ENCODE peak calls at places on chromosomes 13 and 19, in seven cellular contexts. R, A, G, L, X, W and H are unnamed samples.
A peak's percentile ranks its signal among the peaks of the same experiment; 100 is the strongest.

GRCh38 chr13:110869805-110870706 is 44.8 kb downstream of the ANKRD10 start:
- DNase-seq in A (no peak), W (peak; percentile 64), X (peak; percentile 46), R (peak; percentile 100), G (no peak), L (no peak), H (peak; percentile 100)

GRCh38 chr13:20851844-20852402 is 50.6 kb downstream of the XPO4 start:
- DNase-seq in G (no peak), A (no peak), R (peak; percentile 87), W (no peak), L (no peak), X (no peak), H (no peak)

GRCh38 chr13:42970824-42971669 is 21.0 kb downstream of the EPSTI1 start:
- DNase-seq in L (no peak), G (peak; percentile 65), A (peak; percentile 33), W (no peak), X (peak; percentile 71), R (peak; percentile 51), H (no peak)

GRCh38 chr19:1455002-1455335 is 5.0 kb downstream of the APC2 start:
- DNase-seq in W (no peak), X (no peak), A (no peak), G (no peak), R (no peak), L (no peak), H (no peak)

GRCh38 chr13:110421696-110422395 is 114.8 kb downstream of the COL4A2 start:
- DNase-seq in G (no peak), L (no peak), A (no peak), X (no peak), R (peak; percentile 78), W (no peak), H (peak; percentile 100)

GRCh38 chr19:40284501-40285352 is at the start of gene AKT2:
- DNase-seq in A (peak; percentile 73), L (peak; percentile 55), R (peak; percentile 49), X (peak; percentile 94), W (peak; percentile 71), G (peak; percentile 92), H (peak; percentile 26)

GRCh38 chr19:2867025-2867991 is at the start of gene ZNF556:
- DNase-seq in G (peak; percentile 72), R (no peak), L (no peak), W (no peak), A (no peak), X (no peak), H (peak; percentile 53)

GRCh38 chr13:90868321-90868920 is 479.1 kb upstream of the MIR17HG start:
- DNase-seq in L (no peak), G (peak; percentile 53), R (peak; percentile 55), A (no peak), W (no peak), X (peak; percentile 31), H (no peak)

GRCh38 chr19:6500837-6501739 is 1.0 kb downstream of the TUBB4A start:
- DNase-seq in G (no peak), A (no peak), W (no peak), X (no peak), R (no peak), L (no peak), H (no peak)

GRCh38 chr19:16078311-16078758 is 2.0 kb downstream of the TPM4 start:
- DNase-seq in X (peak; percentile 61), L (no peak), W (no peak), R (no peak), A (no peak), G (peak; percentile 54), H (peak; percentile 66)

GRCh38 chr19:55931936-55932386 is at the start of gene NLRP13:
- DNase-seq in L (no peak), G (no peak), W (no peak), X (no peak), R (no peak), A (no peak), H (no peak)

GRCh38 chr19:12885749-12886706 is 973 bp downstream of the KLF1 start:
- DNase-seq in L (no peak), X (peak; percentile 34), R (no peak), A (no peak), G (no peak), W (no peak), H (no peak)

GRCh38 chr19:54074851-54075250 is 6.3 kb downstream of the TARM1 start:
- DNase-seq in X (no peak), R (no peak), W (no peak), G (no peak), L (no peak), A (no peak), H (no peak)

GRCh38 chr13:20525144-20525600 is 485 bp downstream of the CRYL1 start:
- DNase-seq in R (peak; percentile 15), G (no peak), L (no peak), A (no peak), X (peak; percentile 54), W (peak; percentile 39), H (no peak)

GRCh38 chr13:113581871-113582270 is 2.7 kb upstream of the TFDP1 start:
- DNase-seq in R (no peak), G (no peak), X (no peak), W (no peak), A (no peak), L (no peak), H (peak; percentile 47)

GRCh38 chr13:24625870-24626419 is 54.3 kb upstream of the ATP12A start:
- DNase-seq in W (no peak), X (no peak), L (no peak), R (no peak), A (no peak), G (peak; percentile 44), H (no peak)

GRCh38 chr13:78022164-78022877 is 103.7 kb upstream of the EDNRB start:
- DNase-seq in R (peak; percentile 40), A (no peak), X (no peak), L (no peak), G (peak; percentile 73), W (no peak), H (peak; percentile 32)

GRCh38 chr19:34241513-34242337 is 12.6 kb upstream of the GARRE1 start:
- DNase-seq in A (no peak), L (no peak), G (peak; percentile 89), W (no peak), X (peak; percentile 78), R (no peak), H (no peak)

DNA sequence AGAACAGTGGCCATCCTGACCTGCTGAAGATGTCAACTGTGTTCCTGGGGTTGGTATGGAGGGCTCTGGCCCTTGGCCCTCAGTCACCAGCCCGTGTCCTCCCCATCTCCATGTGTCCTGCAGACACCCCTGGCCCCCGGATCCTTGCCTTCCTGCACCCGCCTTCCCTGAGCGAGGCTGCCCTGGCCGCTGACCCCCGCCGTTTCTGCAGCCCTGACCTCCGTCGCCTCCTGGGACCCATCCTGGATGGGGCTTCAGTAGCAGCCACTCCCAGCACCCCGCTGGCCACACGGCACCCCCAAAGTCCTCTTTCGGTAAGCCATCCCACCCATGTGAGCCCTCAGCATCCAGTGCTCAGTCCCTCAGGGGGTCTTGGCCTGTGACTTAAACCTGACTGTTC is 24.8 kb downstream of the HIF3A start:
- DNase-seq in X (no peak), A (no peak), L (no peak), W (no peak), G (no peak), R (no peak), H (no peak)
- H3K36me3 ChIP-seq in X (peaks cover 12% of the 10 kb centered on the region), A (no peaks in the 10 kb centered on the region), L (no peaks in the 10 kb centered on the region), W (peaks cover 100% of the 10 kb centered on the region), G (no peaks in the 10 kb centered on the region), R (no peaks in the 10 kb centered on the region), H (no peaks in the 10 kb centered on the region)

DNA sequence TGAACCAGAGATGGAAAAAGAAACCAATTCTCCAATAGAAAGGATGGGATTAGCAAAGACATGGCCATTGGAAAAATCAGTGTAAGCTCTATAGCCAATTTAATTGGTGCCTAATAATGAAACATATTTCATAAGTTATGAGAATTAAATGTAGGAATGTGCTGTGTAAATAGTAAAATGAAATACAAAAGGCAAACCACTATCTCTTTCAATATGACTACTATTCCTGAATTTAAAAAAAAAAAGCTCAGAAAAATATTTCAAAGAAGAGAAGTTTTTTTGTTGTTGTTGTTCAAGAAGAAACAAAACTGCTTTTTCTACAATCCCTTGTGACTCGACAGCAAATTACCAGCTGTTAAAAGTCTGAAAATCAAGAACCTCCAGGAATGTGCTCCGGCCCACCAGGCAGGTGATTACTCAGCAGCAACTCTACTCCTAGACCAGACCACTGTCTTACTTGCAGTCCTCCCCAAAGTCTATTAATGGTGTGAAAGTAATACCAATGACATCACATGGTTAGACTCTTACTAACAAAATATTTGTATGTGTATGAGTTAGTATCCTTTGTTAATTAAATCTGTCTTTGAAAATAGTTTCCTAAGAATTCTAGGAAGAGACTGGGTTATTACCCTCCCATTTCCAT is 362.3 kb downstream of the KCTD12 start:
- DNase-seq in L (no peak), A (no peak), X (no peak), R (no peak), W (no peak), G (no peak), H (no peak)
- H3K36me3 ChIP-seq in L (no peaks in the 10 kb centered on the region), A (no peaks in the 10 kb centered on the region), X (peaks cover 3% of the 10 kb centered on the region), R (no peaks in the 10 kb centered on the region), W (no peaks in the 10 kb centered on the region), G (no peaks in the 10 kb centered on the region), H (no peaks in the 10 kb centered on the region)

DNA sequence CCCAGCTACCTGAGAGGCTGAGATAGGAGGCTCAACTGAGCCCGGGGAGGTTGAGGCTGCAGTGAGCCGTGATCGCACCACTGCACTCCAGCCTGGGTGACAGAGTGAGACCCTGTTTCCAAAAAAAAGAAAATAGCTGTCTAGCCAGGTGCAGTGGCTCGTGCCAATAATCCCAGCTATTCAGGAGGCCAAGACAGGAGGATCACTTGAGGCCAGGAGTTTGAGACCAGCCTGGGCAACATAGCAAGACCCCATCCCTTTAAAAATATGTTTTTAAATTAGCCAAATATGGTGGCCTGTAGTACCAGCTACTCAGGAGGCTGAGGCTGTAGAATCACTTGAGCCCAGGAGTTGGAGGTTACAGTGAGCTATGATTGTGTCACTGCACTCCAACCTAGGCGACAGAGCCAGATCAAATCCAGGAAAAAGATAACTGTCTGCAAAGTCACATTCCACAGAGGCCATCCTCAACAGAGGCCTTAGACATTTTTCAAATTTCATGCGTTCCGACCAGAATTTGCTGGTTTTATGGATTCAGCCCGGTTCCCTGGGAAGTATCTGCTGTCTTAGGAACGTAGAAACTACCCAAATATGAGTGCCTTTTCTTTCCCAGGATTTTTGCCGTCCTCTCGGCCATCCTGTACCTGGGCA is 58.7 kb upstream of the USE1 start:
- DNase-seq in A (no peak), X (no peak), L (no peak), R (no peak), W (no peak), G (no peak), H (no peak)
- H3K36me3 ChIP-seq in A (peaks cover 43% of the 10 kb centered on the region), X (no peaks in the 10 kb centered on the region), L (peaks cover 45% of the 10 kb centered on the region), R (peaks cover 23% of the 10 kb centered on the region), W (peaks cover 99% of the 10 kb centered on the region), G (peaks cover 88% of the 10 kb centered on the region), H (peaks cover 85% of the 10 kb centered on the region)

GRCh38 chr19:39170398-39171231 is 26.1 kb upstream of the NCCRP1 start:
- DNase-seq in X (no peak), A (no peak), W (no peak), G (no peak), R (no peak), L (no peak), H (no peak)

GRCh38 chr19:39168258-39169142 is 28.3 kb upstream of the NCCRP1 start:
- DNase-seq in X (no peak), R (no peak), W (no peak), G (no peak), A (no peak), L (no peak), H (no peak)

GRCh38 chr19:39171479-39172465 is 25.0 kb upstream of the NCCRP1 start:
- DNase-seq in X (no peak), R (no peak), A (no peak), W (no peak), L (no peak), G (no peak), H (no peak)

GRCh38 chr19:39167461-39168257 is 29.1 kb upstream of the NCCRP1 start:
- DNase-seq in G (no peak), R (no peak), W (no peak), X (no peak), A (no peak), L (no peak), H (no peak)

GRCh38 chr19:39169143-39169810 is 27.5 kb upstream of the NCCRP1 start:
- DNase-seq in L (no peak), A (no peak), W (no peak), R (no peak), G (no peak), X (no peak), H (no peak)
- H3K36me3 ChIP-seq in L (no peaks in the 10 kb centered on the region), A (no peaks in the 10 kb centered on the region), W (peaks cover 9% of the 10 kb centered on the region), R (peaks cover 2% of the 10 kb centered on the region), G (no peaks in the 10 kb centered on the region), X (no peaks in the 10 kb centered on the region), H (peaks cover 31% of the 10 kb centered on the region)